ENCODE peak calls at places on chromosomes 11 and 22, in six cellular contexts. One of them, this sample, is unnamed. For H3K4me1, the result is how much of the 10 kb centered on the place peaks cover.

GRCh38 chr11:110069158-110069737 is 23.9 kb upstream of the ZC3H12C start:
- DNase-seq in mucosa of descending colon: peak
- DNase-seq in MM.1S: no peak
- DNase-seq in adipocyte: peak
- DNase-seq in CD8-positive, alpha-beta memory T cell: no peak
- DNase-seq in CD8-positive, alpha-beta T cell: no peak
- DNase-seq in this sample: no peak

GRCh38 chr11:124894606-124895430 is 2.8 kb downstream of the ROBO4 start:
- DNase-seq in mucosa of descending colon: no peak
- DNase-seq in MM.1S: no peak
- DNase-seq in adipocyte: peak
- DNase-seq in CD8-positive, alpha-beta memory T cell: no peak
- DNase-seq in CD8-positive, alpha-beta T cell: no peak
- DNase-seq in this sample: no peak

GRCh38 chr11:27699926-27700350 is 317 bp downstream of the BDNF start:
- DNase-seq in mucosa of descending colon: peak
- DNase-seq in MM.1S: no peak
- DNase-seq in adipocyte: peak
- DNase-seq in CD8-positive, alpha-beta memory T cell: no peak
- DNase-seq in CD8-positive, alpha-beta T cell: no peak
- DNase-seq in this sample: no peak

GRCh38 chr22:20080445-20080775 is 369 bp downstream of the DGCR8 start:
- DNase-seq in mucosa of descending colon: peak
- DNase-seq in MM.1S: peak
- DNase-seq in adipocyte: peak
- DNase-seq in CD8-positive, alpha-beta memory T cell: peak
- DNase-seq in CD8-positive, alpha-beta T cell: peak
- DNase-seq in this sample: peak

GRCh38 chr22:23521442-23522113 is 58.5 kb downstream of the IGLL1 start:
- DNase-seq in mucosa of descending colon: peak
- DNase-seq in MM.1S: peak
- DNase-seq in adipocyte: peak
- DNase-seq in CD8-positive, alpha-beta memory T cell: peak
- DNase-seq in CD8-positive, alpha-beta T cell: peak
- DNase-seq in this sample: peak

GRCh38 chr22:45425101-45425500 is 11.6 kb downstream of the RIBC2 start:
- DNase-seq in mucosa of descending colon: no peak
- DNase-seq in MM.1S: no peak
- DNase-seq in adipocyte: peak
- DNase-seq in CD8-positive, alpha-beta memory T cell: no peak
- DNase-seq in CD8-positive, alpha-beta T cell: no peak
- DNase-seq in this sample: no peak

GRCh38 chr11:61516675-61517516 is 8.3 kb downstream of the LRRC10B start:
- DNase-seq in mucosa of descending colon: peak
- DNase-seq in MM.1S: peak
- DNase-seq in adipocyte: peak
- DNase-seq in CD8-positive, alpha-beta memory T cell: peak
- DNase-seq in CD8-positive, alpha-beta T cell: peak
- DNase-seq in this sample: peak

GRCh38 chr11:109088061-109088460 is 333.9 kb upstream of the C11orf87 start:
- DNase-seq in mucosa of descending colon: no peak
- DNase-seq in MM.1S: no peak
- DNase-seq in adipocyte: no peak
- DNase-seq in CD8-positive, alpha-beta memory T cell: no peak
- DNase-seq in CD8-positive, alpha-beta T cell: no peak
- DNase-seq in this sample: no peak

GRCh38 chr11:118649941-118650340 is 29.5 kb downstream of the TREH start:
- DNase-seq in mucosa of descending colon: no peak
- DNase-seq in MM.1S: no peak
- DNase-seq in adipocyte: no peak
- DNase-seq in CD8-positive, alpha-beta memory T cell: no peak
- DNase-seq in CD8-positive, alpha-beta T cell: no peak
- DNase-seq in this sample: no peak

GRCh38 chr22:20237480-20238440 is 30.4 kb downstream of the RTN4R start:
- DNase-seq in mucosa of descending colon: no peak
- DNase-seq in MM.1S: no peak
- DNase-seq in adipocyte: peak
- DNase-seq in CD8-positive, alpha-beta memory T cell: peak
- DNase-seq in CD8-positive, alpha-beta T cell: peak
- DNase-seq in this sample: peak

GRCh38 chr11:107683807-107684206 is 28.0 kb downstream of the SLN start:
- DNase-seq in mucosa of descending colon: no peak
- DNase-seq in MM.1S: no peak
- DNase-seq in adipocyte: no peak
- DNase-seq in CD8-positive, alpha-beta memory T cell: no peak
- DNase-seq in CD8-positive, alpha-beta T cell: no peak
- DNase-seq in this sample: no peak

GRCh38 chr11:69642913-69643632 is 2.1 kb downstream of the CCND1 start:
- DNase-seq in mucosa of descending colon: peak
- DNase-seq in MM.1S: peak
- DNase-seq in adipocyte: peak
- DNase-seq in CD8-positive, alpha-beta memory T cell: peak
- DNase-seq in CD8-positive, alpha-beta T cell: peak
- DNase-seq in this sample: peak

GRCh38 chr11:32630844-32631243 is 47.2 kb downstream of the EIF3M start:
- DNase-seq in mucosa of descending colon: no peak
- DNase-seq in MM.1S: no peak
- DNase-seq in adipocyte: no peak
- DNase-seq in CD8-positive, alpha-beta memory T cell: no peak
- DNase-seq in CD8-positive, alpha-beta T cell: no peak
- DNase-seq in this sample: no peak

GRCh38 chr11:75639752-75640151 is 29.1 kb downstream of the MAP6 start:
- DNase-seq in mucosa of descending colon: peak
- DNase-seq in MM.1S: no peak
- DNase-seq in adipocyte: peak
- DNase-seq in CD8-positive, alpha-beta memory T cell: no peak
- DNase-seq in CD8-positive, alpha-beta T cell: no peak
- DNase-seq in this sample: no peak

GRCh38 chr11:112784323-112785073 is 176.7 kb upstream of the NCAM1 start:
- DNase-seq in mucosa of descending colon: peak
- DNase-seq in MM.1S: no peak
- DNase-seq in adipocyte: no peak
- DNase-seq in CD8-positive, alpha-beta memory T cell: no peak
- DNase-seq in CD8-positive, alpha-beta T cell: no peak
- DNase-seq in this sample: no peak

GRCh38 chr22:30695351-30695762 is 683 bp downstream of the OSBP2 start:
- DNase-seq in mucosa of descending colon: peak
- DNase-seq in MM.1S: no peak
- DNase-seq in adipocyte: no peak
- DNase-seq in CD8-positive, alpha-beta memory T cell: no peak
- DNase-seq in CD8-positive, alpha-beta T cell: no peak
- DNase-seq in this sample: no peak

GRCh38 chr22:46250783-46251125 is 661 bp upstream of the CDPF1 start:
- DNase-seq in mucosa of descending colon: no peak
- DNase-seq in MM.1S: no peak
- DNase-seq in adipocyte: no peak
- DNase-seq in CD8-positive, alpha-beta memory T cell: no peak
- DNase-seq in CD8-positive, alpha-beta T cell: no peak
- DNase-seq in this sample: no peak

GRCh38 chr11:69419662-69420061 is 61.8 kb upstream of the LINC01488 start:
- DNase-seq in mucosa of descending colon: peak
- DNase-seq in MM.1S: no peak
- DNase-seq in adipocyte: no peak
- DNase-seq in CD8-positive, alpha-beta memory T cell: no peak
- DNase-seq in CD8-positive, alpha-beta T cell: no peak
- DNase-seq in this sample: no peak

GRCh38 chr11:57761301-57762234 is at the start of gene CTNND1:
- DNase-seq in mucosa of descending colon: peak
- DNase-seq in MM.1S: no peak
- DNase-seq in adipocyte: peak
- DNase-seq in CD8-positive, alpha-beta memory T cell: no peak
- DNase-seq in CD8-positive, alpha-beta T cell: no peak
- DNase-seq in this sample: no peak

GRCh38 chr22:30573594-30574094 is 821 bp downstream of the GAL3ST1 start:
- DNase-seq in mucosa of descending colon: peak
- DNase-seq in MM.1S: no peak
- DNase-seq in adipocyte: no peak
- DNase-seq in CD8-positive, alpha-beta memory T cell: no peak
- DNase-seq in CD8-positive, alpha-beta T cell: no peak
- DNase-seq in this sample: no peak

GRCh38 chr11:89321401-89321800 is 143.7 kb downstream of the TYR start:
- DNase-seq in mucosa of descending colon: no peak
- DNase-seq in MM.1S: no peak
- DNase-seq in adipocyte: no peak
- DNase-seq in CD8-positive, alpha-beta memory T cell: no peak
- DNase-seq in CD8-positive, alpha-beta T cell: no peak
- DNase-seq in this sample: no peak

GRCh38 chr11:4480577-4481539 is 1.6 kb upstream of the OR52K1 start:
- DNase-seq in mucosa of descending colon: no peak
- DNase-seq in MM.1S: no peak
- DNase-seq in adipocyte: peak
- DNase-seq in CD8-positive, alpha-beta memory T cell: no peak
- DNase-seq in CD8-positive, alpha-beta T cell: no peak
- DNase-seq in this sample: no peak

GRCh38 chr11:2575611-2576051 is 124.2 kb downstream of the KCNQ1OT1 start:
- DNase-seq in mucosa of descending colon: peak
- DNase-seq in MM.1S: no peak
- DNase-seq in adipocyte: no peak
- DNase-seq in CD8-positive, alpha-beta memory T cell: no peak
- DNase-seq in CD8-positive, alpha-beta T cell: no peak
- DNase-seq in this sample: no peak

GRCh38 chr22:35987487-35987886 is 41.1 kb downstream of the RBFOX2 start:
- DNase-seq in mucosa of descending colon: no peak
- DNase-seq in MM.1S: no peak
- DNase-seq in adipocyte: no peak
- DNase-seq in CD8-positive, alpha-beta memory T cell: no peak
- DNase-seq in CD8-positive, alpha-beta T cell: no peak
- DNase-seq in this sample: no peak

GRCh38 chr22:36546932-36547331 is 18.0 kb upstream of the EIF3D start:
- DNase-seq in mucosa of descending colon: no peak
- DNase-seq in MM.1S: no peak
- DNase-seq in adipocyte: peak
- DNase-seq in CD8-positive, alpha-beta memory T cell: no peak
- DNase-seq in CD8-positive, alpha-beta T cell: no peak
- DNase-seq in this sample: peak

GRCh38 chr11:123430736-123431356 is 777 bp downstream of the GRAMD1B start:
- DNase-seq in mucosa of descending colon: peak
- DNase-seq in MM.1S: no peak
- DNase-seq in adipocyte: peak
- DNase-seq in CD8-positive, alpha-beta memory T cell: peak
- DNase-seq in CD8-positive, alpha-beta T cell: peak
- DNase-seq in this sample: peak

GRCh38 chr11:103923473-103923931 is 112.9 kb upstream of the DDI1 start:
- DNase-seq in mucosa of descending colon: no peak
- DNase-seq in MM.1S: no peak
- DNase-seq in adipocyte: no peak
- DNase-seq in CD8-positive, alpha-beta memory T cell: no peak
- DNase-seq in CD8-positive, alpha-beta T cell: no peak
- DNase-seq in this sample: no peak

GRCh38 chr11:116825854-116826750 is 3.0 kb upstream of the APOA4 start:
- DNase-seq in mucosa of descending colon: no peak
- DNase-seq in MM.1S: no peak
- DNase-seq in adipocyte: no peak
- DNase-seq in CD8-positive, alpha-beta memory T cell: no peak
- DNase-seq in CD8-positive, alpha-beta T cell: no peak
- DNase-seq in this sample: no peak

DNA sequence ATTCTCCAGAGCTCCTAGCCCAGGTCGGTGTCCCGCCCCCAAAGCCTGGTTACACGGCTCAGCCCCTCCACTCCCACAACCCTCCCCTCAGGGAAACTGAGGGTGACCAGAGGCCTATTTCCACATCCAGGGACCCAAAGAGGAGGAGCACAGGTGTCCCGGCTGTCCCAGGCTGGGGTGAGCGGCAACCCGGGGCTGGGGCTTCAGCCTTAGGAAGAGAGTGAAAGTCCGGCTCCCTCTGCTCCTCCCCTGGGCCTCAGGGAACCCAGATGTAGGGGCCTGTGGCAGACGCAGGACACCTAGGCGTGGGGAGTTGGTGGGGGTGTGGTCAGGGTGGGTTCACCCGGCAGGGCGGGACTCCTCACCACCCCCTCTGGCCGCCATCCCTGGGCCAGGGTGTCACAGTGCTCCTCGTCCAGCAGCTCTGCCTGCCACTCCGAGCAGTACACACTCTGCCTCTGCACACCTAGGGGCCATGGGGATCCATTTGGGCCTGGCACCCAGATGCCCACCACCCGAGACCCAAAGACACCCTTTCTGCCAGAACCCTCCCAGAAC is 63.1 kb downstream of the ARFGAP3 start:
- DNase-seq in mucosa of descending colon: no peak
- DNase-seq in MM.1S: no peak
- DNase-seq in adipocyte: no peak
- DNase-seq in CD8-positive, alpha-beta memory T cell: no peak
- DNase-seq in CD8-positive, alpha-beta T cell: no peak
- DNase-seq in this sample: no peak
- H3K4me1 ChIP-seq in mucosa of descending colon: under half
- H3K4me1 ChIP-seq in MM.1S: under half
- H3K4me1 ChIP-seq in adipocyte: under half
- H3K4me1 ChIP-seq in CD8-positive, alpha-beta memory T cell: under half
- H3K4me1 ChIP-seq in CD8-positive, alpha-beta T cell: under half
- H3K4me1 ChIP-seq in this sample: under half

GRCh38 chr22:43356881-43357280 is 13.7 kb upstream of the SCUBE1 start:
- DNase-seq in mucosa of descending colon: no peak
- DNase-seq in MM.1S: no peak
- DNase-seq in adipocyte: no peak
- DNase-seq in CD8-positive, alpha-beta memory T cell: no peak
- DNase-seq in CD8-positive, alpha-beta T cell: no peak
- DNase-seq in this sample: no peak
- H3K4me1 ChIP-seq in mucosa of descending colon: under half
- H3K4me1 ChIP-seq in MM.1S: under half
- H3K4me1 ChIP-seq in adipocyte: under half
- H3K4me1 ChIP-seq in CD8-positive, alpha-beta memory T cell: under half
- H3K4me1 ChIP-seq in CD8-positive, alpha-beta T cell: under half
- H3K4me1 ChIP-seq in this sample: under half

GRCh38 chr11:10388574-10388973 is 66.5 kb upstream of the AMPD3 start:
- DNase-seq in mucosa of descending colon: no peak
- DNase-seq in MM.1S: no peak
- DNase-seq in adipocyte: no peak
- DNase-seq in CD8-positive, alpha-beta memory T cell: no peak
- DNase-seq in CD8-positive, alpha-beta T cell: no peak
- DNase-seq in this sample: no peak
- H3K4me1 ChIP-seq in mucosa of descending colon: under half
- H3K4me1 ChIP-seq in MM.1S: under half
- H3K4me1 ChIP-seq in adipocyte: half or more
- H3K4me1 ChIP-seq in CD8-positive, alpha-beta memory T cell: under half
- H3K4me1 ChIP-seq in CD8-positive, alpha-beta T cell: under half
- H3K4me1 ChIP-seq in this sample: under half

DNA sequence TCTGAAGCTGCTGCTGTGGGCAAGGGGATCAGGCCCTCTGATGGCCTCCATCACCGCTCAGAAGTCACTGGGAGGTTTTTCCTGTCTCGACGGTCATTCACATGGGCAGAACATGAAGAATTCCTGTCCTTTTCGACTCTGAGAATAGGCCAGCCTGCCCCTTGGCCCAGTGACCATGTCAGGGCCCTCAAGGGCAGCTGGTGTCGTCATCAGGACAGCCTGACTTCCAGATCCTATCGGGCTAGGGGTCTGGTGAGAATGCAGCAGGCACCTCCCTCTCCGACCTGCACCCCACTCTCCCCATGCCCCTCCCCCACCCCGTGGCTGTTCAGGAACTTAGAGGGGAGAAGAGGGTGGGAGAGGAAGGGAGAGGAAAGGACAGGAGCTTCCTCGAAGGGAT is 3.6 kb downstream of the TP53I11 start:
- DNase-seq in mucosa of descending colon: no peak
- DNase-seq in MM.1S: no peak
- DNase-seq in adipocyte: no peak
- DNase-seq in CD8-positive, alpha-beta memory T cell: no peak
- DNase-seq in CD8-positive, alpha-beta T cell: no peak
- DNase-seq in this sample: no peak
- H3K4me1 ChIP-seq in mucosa of descending colon: under half
- H3K4me1 ChIP-seq in MM.1S: under half
- H3K4me1 ChIP-seq in adipocyte: under half
- H3K4me1 ChIP-seq in CD8-positive, alpha-beta memory T cell: under half
- H3K4me1 ChIP-seq in CD8-positive, alpha-beta T cell: under half
- H3K4me1 ChIP-seq in this sample: under half

This sample was measured in CD4-positive, CD25-positive, alpha-beta regulatory T cell.